ENCODE peak calls at places on chromosomes 16 and 17, in nine cellular contexts. L is fibroblast of villous mesenchyme, C is tibial nerve, A is fibroblast of pulmonary artery, W is GM23338, E is fibroblast of lung, V is endodermal cell, O is epithelial cell of esophagus, N is bronchial epithelial cell. I is an unnamed sample.

GRCh38 chr17:36545093-36545464 is 360 bp downstream of the GGNBP2 start:
- DNase-seq in A (no peak), O (no peak), L (no peak), E (no peak), C (no peak), V (no peak), W (no peak), N (no peak), I (no peak)

GRCh38 chr16:3812469-3813172 is 67.9 kb downstream of the CREBBP start:
- DNase-seq in L (no peak), O (no peak), E (no peak), N (no peak), V (no peak), W (peak; percentile 42), C (no peak), A (no peak), I (no peak)

GRCh38 chr16:30995927-30996323 is 10.9 kb downstream of the HSD3B7 start:
- DNase-seq in C (no peak), L (no peak), E (no peak), N (no peak), A (no peak), V (no peak), O (no peak), W (no peak), I (no peak)

GRCh38 chr17:38864636-38865398 is 5.0 kb upstream of the LASP1 start:
- DNase-seq in E (peak; percentile 37), O (peak; percentile 85), N (peak; percentile 80), L (peak; percentile 54), W (peak; percentile 80), V (peak; percentile 82), A (peak; percentile 65), C (no peak), I (no peak)

GRCh38 chr17:66347661-66348604 is 45.5 kb downstream of the PRKCA start:
- DNase-seq in V (no peak), A (peak; percentile 38), E (peak; percentile 47), O (peak; percentile 54), C (no peak), L (peak; percentile 46), N (peak; percentile 54), W (no peak), I (peak; percentile 44)

GRCh38 chr16:12538667-12539081 is 265.0 kb downstream of the CPPED1 start:
- DNase-seq in O (peak; percentile 75), C (no peak), V (no peak), N (peak; percentile 63), W (no peak), L (no peak), A (no peak), E (no peak), I (peak; percentile 44)

GRCh38 chr16:79897444-79898146 is 297.1 kb upstream of the MAF start:
- DNase-seq in V (no peak), N (no peak), W (no peak), C (no peak), O (no peak), E (peak; percentile 51), A (peak; percentile 2), L (peak; percentile 83), I (no peak)

GRCh38 chr16:1331712-1332617 is 1.5 kb upstream of the BAIAP3 start:
- DNase-seq in W (peak; percentile 99), A (peak; percentile 84), E (peak; percentile 32), V (peak; percentile 97), L (peak; percentile 73), N (no peak), C (no peak), O (peak; percentile 41), I (peak; percentile 43)

GRCh38 chr16:69481901-69482341 is 57.5 kb downstream of the CYB5B start:
- DNase-seq in C (peak; percentile 66), O (peak; percentile 84), E (peak; percentile 88), A (peak; percentile 85), W (peak; percentile 47), N (peak; percentile 72), L (peak; percentile 77), V (peak; percentile 67), I (peak; percentile 89)

GRCh38 chr17:68906638-68907037 is 48.6 kb downstream of the ABCA8 start:
- DNase-seq in O (peak; percentile 57), C (no peak), N (peak; percentile 24), A (peak; percentile 64), L (no peak), W (peak; percentile 42), E (peak; percentile 42), V (peak; percentile 61), I (no peak)

GRCh38 chr16:2775317-2775716 is 1.8 kb downstream of the ELOB start:
- DNase-seq in N (no peak), L (no peak), O (no peak), V (no peak), C (no peak), W (no peak), A (no peak), E (no peak), I (no peak)

GRCh38 chr17:4287710-4288109 is 23.9 kb upstream of the ANKFY1 start:
- DNase-seq in A (no peak), O (no peak), V (no peak), C (no peak), N (no peak), W (no peak), E (no peak), L (no peak), I (no peak)

GRCh38 chr16:68592466-68593337 is 52.4 kb upstream of the CDH3 start:
- DNase-seq in C (no peak), W (peak; percentile 50), V (no peak), N (peak; percentile 25), E (no peak), L (peak; percentile 20), O (peak; percentile 49), A (peak; percentile 16), I (no peak)

GRCh38 chr16:80299416-80299815 is 241.4 kb upstream of the DYNLRB2 start:
- DNase-seq in W (no peak), A (no peak), O (no peak), V (no peak), E (peak; percentile 7), C (no peak), L (peak; percentile 27), N (no peak), I (peak; percentile 46)

DNA sequence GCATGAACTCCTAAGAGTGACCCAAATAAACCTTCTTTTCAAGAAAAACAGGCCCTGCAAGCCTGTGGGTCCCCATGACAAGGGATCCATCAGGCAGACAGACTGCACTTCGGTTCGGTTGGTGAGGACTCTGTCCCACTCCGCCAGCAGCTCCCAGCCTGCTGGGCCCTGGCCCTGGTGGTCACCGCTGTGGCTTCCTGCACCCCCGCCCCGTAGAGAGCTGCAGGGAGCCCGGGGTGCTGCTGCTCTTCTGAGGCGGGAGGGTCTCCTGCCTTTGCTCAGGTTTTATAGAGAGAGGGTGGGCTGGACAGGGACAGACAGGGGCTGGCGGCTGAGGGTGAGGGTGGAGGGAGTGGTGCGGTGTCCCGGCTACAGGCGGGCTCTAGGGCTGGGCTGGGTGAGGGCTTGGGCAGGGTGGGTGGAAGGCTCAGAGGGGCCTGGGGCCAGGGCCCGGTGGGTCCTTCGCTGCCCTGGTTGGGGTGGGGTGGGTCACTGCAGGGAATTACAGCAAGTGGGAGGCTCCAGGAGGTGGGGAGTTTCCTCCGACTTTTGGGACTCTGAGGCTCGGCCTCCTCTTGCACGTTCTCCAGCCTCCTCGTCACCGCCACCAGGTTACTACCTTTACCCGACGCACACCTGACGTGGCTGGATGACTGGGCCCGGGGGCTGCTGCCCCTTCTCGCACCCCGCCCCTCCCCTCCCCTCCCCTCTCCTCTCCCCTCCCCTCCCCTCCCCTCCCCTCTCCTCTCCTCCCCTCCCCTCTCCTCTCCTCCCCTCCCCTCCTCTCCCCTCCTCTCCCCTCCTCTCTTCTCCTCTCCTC is 90.2 kb upstream of the CBX4 start:
- DNase-seq in C (no peak), N (no peak), O (no peak), E (no peak), A (no peak), L (no peak), V (peak; percentile 78), W (peak; percentile 53), I (no peak)
- H3K4me3 ChIP-seq in C (no peak overlapping the region), N (no peak overlapping the region), O (no peak overlapping the region), E (no peak overlapping the region), A (peak overlapping the region; percentile 25), L (peak overlapping the region; percentile 29), V (peak overlapping the region; percentile 71), W (peak overlapping the region; percentile 76), I (no peak overlapping the region)

DNA sequence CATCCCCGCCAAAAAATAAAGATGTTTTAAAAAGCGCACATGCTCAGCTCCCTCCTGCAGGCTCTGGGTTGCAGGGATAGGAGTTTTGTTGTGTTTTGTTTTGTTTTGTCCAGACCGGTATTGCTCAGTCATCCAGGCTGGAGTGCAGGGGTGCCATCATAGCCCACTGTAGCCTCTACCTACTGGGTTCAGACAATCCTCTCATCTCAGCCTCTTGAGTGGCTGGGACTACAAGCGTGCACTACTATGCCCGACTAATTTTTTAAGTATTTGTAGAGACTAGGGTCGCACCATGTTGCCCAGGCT is 661 bp downstream of the WWOX start:
- DNase-seq in O (no peak), E (no peak), L (no peak), N (no peak), W (no peak), V (no peak), C (no peak), A (no peak), I (no peak)
- TF ChIP-seq CTCF in O (no peak), E (no peak), L (no peak), N (no peak), W (no peak), V (no peak), C (no peak), A (no peak), I (no peak)

DNA sequence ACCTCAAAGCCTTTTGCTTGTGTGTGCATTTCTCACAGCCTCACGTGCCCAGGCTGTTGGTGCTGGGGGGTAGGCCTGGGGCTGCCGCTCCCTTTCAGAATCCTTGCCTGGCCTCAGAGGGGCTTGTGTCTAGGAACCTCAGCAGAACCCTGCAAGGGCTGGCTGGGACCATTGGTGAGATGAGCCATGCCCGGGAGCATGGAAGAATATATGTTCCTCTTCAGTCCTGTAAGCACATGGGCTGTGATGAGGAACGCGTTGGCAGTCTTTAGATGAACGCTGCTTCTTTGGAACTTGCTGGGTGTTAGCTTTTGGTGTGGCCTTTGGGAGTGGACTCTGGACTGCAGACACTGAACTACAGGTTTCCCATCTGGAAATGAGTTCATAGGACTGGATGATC is 32.0 kb upstream of the SLC5A10 start:
- DNase-seq in L (no peak), E (no peak), O (no peak), V (no peak), W (no peak), C (no peak), A (no peak), N (no peak), I (no peak)
- H3K4me3 ChIP-seq in L (no peak overlapping the region), E (no peak overlapping the region), O (no peak overlapping the region), V (no peak overlapping the region), W (no peak overlapping the region), C (no peak overlapping the region), A (no peak overlapping the region), N (no peak overlapping the region), I (no peak overlapping the region)

GRCh38 chr16:78577597-78577996 is 478.1 kb downstream of the WWOX start:
- DNase-seq in V (no peak), E (no peak), A (no peak), N (no peak), W (no peak), O (no peak), C (no peak), L (no peak), I (no peak)
- TF ChIP-seq CTCF in V (no peak), E (no peak), A (no peak), N (no peak), W (no peak), O (no peak), C (no peak), L (no peak), I (no peak)

GRCh38 chr17:57641761-57642160 is 103.3 kb downstream of the CCDC182 start:
- DNase-seq in N (no peak), C (no peak), O (no peak), E (no peak), A (no peak), W (no peak), L (no peak), V (no peak), I (no peak)
- H3K4me3 ChIP-seq in N (no peak overlapping the region), C (no peak overlapping the region), O (no peak overlapping the region), E (no peak overlapping the region), A (no peak overlapping the region), W (no peak overlapping the region), L (no peak overlapping the region), V (no peak overlapping the region), I (no peak overlapping the region)

I was measured in AG10803.